ENCODE peak calls at places on chromosomes 16 and 17, in eight cellular contexts. V, D, K, C, H, W, X and A are unnamed samples.

GRCh38 chr16:51056331-51056730 is 94.7 kb downstream of the SALL1 start:
- DNase-seq in V (no peak), H (no peak), W (peak; percentile 7), D (no peak), X (no peak), K (no peak), C (no peak), A (no peak)

GRCh38 chr17:29240477-29240876 is 6.2 kb upstream of the CRYBA1 start:
- DNase-seq in X (no peak), W (no peak), C (no peak), H (no peak), K (no peak), D (peak; percentile 16), V (no peak), A (no peak)

GRCh38 chr16:88295526-88296436 is 87.0 kb upstream of the ZNF469 start:
- DNase-seq in V (no peak), W (no peak), K (no peak), X (no peak), H (no peak), D (no peak), C (peak; percentile 61), A (no peak)

GRCh38 chr16:8355714-8356113 is 234.6 kb downstream of the TMEM114 start:
- DNase-seq in W (no peak), X (peak; percentile 38), K (no peak), V (no peak), C (no peak), D (no peak), H (no peak), A (no peak)

GRCh38 chr17:56899403-56899802 is 14.4 kb downstream of the TRIM25 start:
- DNase-seq in X (no peak), C (no peak), V (no peak), K (no peak), W (no peak), H (no peak), D (no peak), A (no peak)

GRCh38 chr17:81563861-81564586 is 11.9 kb upstream of the FAAP100 start:
- DNase-seq in H (peak; percentile 89), K (no peak), V (no peak), D (no peak), C (no peak), X (no peak), W (peak; percentile 41), A (no peak)

GRCh38 chr17:33016920-33017319 is 25.3 kb downstream of the SPACA3 start:
- DNase-seq in X (no peak), V (no peak), K (no peak), W (peak; percentile 79), D (no peak), C (no peak), H (no peak), A (no peak)

GRCh38 chr17:28972437-28972836 is 21.1 kb upstream of the PHF12 start:
- DNase-seq in D (peak; percentile 67), V (no peak), K (no peak), H (no peak), X (no peak), C (no peak), W (no peak), A (peak; percentile 46)

GRCh38 chr16:76511203-76511602 is 234.0 kb downstream of the CNTNAP4 start:
- DNase-seq in K (no peak), W (no peak), D (no peak), H (no peak), C (no peak), X (no peak), V (no peak), A (no peak)

GRCh38 chr17:60135951-60136666 is 13.7 kb upstream of the CA4 start:
- DNase-seq in V (no peak), X (no peak), H (no peak), W (no peak), K (no peak), D (no peak), C (peak; percentile 9), A (no peak)

GRCh38 chr17:54932711-54933110 is 32.1 kb downstream of the TOM1L1 start:
- DNase-seq in K (no peak), X (no peak), D (no peak), H (no peak), C (no peak), W (no peak), V (no peak), A (no peak)

GRCh38 chr17:81251943-81252301 is 12.8 kb downstream of the NDUFAF8 start:
- DNase-seq in K (no peak), D (no peak), V (no peak), H (no peak), W (no peak), X (no peak), C (peak; percentile 83), A (no peak)